ENCODE peak calls at places on chromosomes 13 and 19, in four cellular contexts. F, L, S and M are unnamed samples. For H3K9me3, the result is how much of the 10 kb centered on the place peaks cover.

GRCh38 chr13:30881191-30881651 is 24.9 kb upstream of the MEDAG start:
- DNase-seq in F (no peak), L (no peak), S (no peak), M (peak)

GRCh38 chr13:33445024-33445423 is 159.5 kb upstream of the STARD13 start:
- DNase-seq in F (no peak), L (no peak), S (no peak), M (no peak)

GRCh38 chr13:84418041-84418440 is 535.8 kb upstream of the SLITRK1 start:
- DNase-seq in F (no peak), L (no peak), S (no peak), M (no peak)

GRCh38 chr13:55563267-55563666 is 1577.5 kb upstream of the PRR20A start:
- DNase-seq in F (no peak), L (no peak), S (no peak), M (no peak)

GRCh38 chr19:38070573-38070972 is 153.4 kb downstream of the DPF1 start:
- DNase-seq in F (no peak), L (no peak), S (no peak), M (no peak)

GRCh38 chr13:89343165-89343564 is 1672.0 kb downstream of the SLITRK5 start:
- DNase-seq in F (no peak), L (no peak), S (no peak), M (no peak)

GRCh38 chr19:11279505-11280236 is 16.3 kb upstream of the TSPAN16 start:
- DNase-seq in F (no peak), L (no peak), S (no peak), M (no peak)

GRCh38 chr19:15300533-15301194 is 31.7 kb downstream of the BRD4 start:
- DNase-seq in F (no peak), L (no peak), S (no peak), M (no peak)

GRCh38 chr13:99830931-99831330 is 140.6 kb downstream of the ZIC5 start:
- DNase-seq in F (peak), L (no peak), S (no peak), M (no peak)

GRCh38 chr19:681029-681626 is 4.9 kb downstream of the FSTL3 start:
- DNase-seq in F (peak), L (peak), S (peak), M (no peak)

GRCh38 chr13:87754097-87754496 is 82.9 kb downstream of the SLITRK5 start:
- DNase-seq in F (no peak), L (no peak), S (no peak), M (no peak)

GRCh38 chr13:82370306-82370705 is 1512.0 kb downstream of the SLITRK1 start:
- DNase-seq in F (no peak), L (no peak), S (no peak), M (no peak)

GRCh38 chr13:110067355-110068175 is 239.4 kb downstream of the COL4A1 start:
- DNase-seq in F (no peak), L (no peak), S (no peak), M (no peak)

GRCh38 chr13:30529085-30529815 is 63.5 kb upstream of the HMGB1 start:
- DNase-seq in F (no peak), L (no peak), S (no peak), M (no peak)

GRCh38 chr19:49415102-49415809 is 8.0 kb downstream of the PTH2 start:
- DNase-seq in F (no peak), L (no peak), S (no peak), M (no peak)

GRCh38 chr13:42396901-42397670 is 125.1 kb downstream of the AKAP11 start:
- DNase-seq in F (no peak), L (no peak), S (no peak), M (no peak)

GRCh38 chr19:41870401-41870873 is 6.6 kb upstream of the CD79A start:
- DNase-seq in F (no peak), L (no peak), S (no peak), M (no peak)

GRCh38 chr13:32624441-32624840 is 38.2 kb downstream of the PDS5B start:
- DNase-seq in F (no peak), L (no peak), S (no peak), M (no peak)

GRCh38 chr13:68023838-68024581 is 793.9 kb upstream of the PCDH9 start:
- DNase-seq in F (no peak), L (no peak), S (no peak), M (no peak)

GRCh38 chr13:30371649-30372265 is 50.5 kb upstream of the UBE2L5 start:
- DNase-seq in F (no peak), L (no peak), S (no peak), M (no peak)

GRCh38 chr13:61765181-61765742 is 349.6 kb upstream of the PCDH20 start:
- DNase-seq in F (no peak), L (no peak), S (no peak), M (no peak)

GRCh38 chr19:18340237-18340989 is at the start of gene PGPEP1:
- DNase-seq in F (peak), L (peak), S (peak), M (no peak)

GRCh38 chr19:37348060-37348459 is 22.8 kb upstream of the ZNF527 start:
- DNase-seq in F (no peak), L (no peak), S (no peak), M (no peak)

GRCh38 chr13:48146636-48147035 is 51.7 kb upstream of the MED4 start:
- DNase-seq in F (no peak), L (no peak), S (no peak), M (no peak)

GRCh38 chr19:14165986-14166385 is 29.6 kb upstream of the ASF1B start:
- DNase-seq in F (no peak), L (no peak), S (no peak), M (no peak)

GRCh38 chr13:40132249-40132648 is 476.8 kb downstream of the COG6 start:
- DNase-seq in F (no peak), L (no peak), S (no peak), M (no peak)

GRCh38 chr19:38721977-38722773 is 22.1 kb downstream of the CAPN12 start:
- DNase-seq in F (peak), L (peak), S (no peak), M (peak)

GRCh38 chr19:12938536-12939291 is at the start of gene CALR:
- DNase-seq in F (peak), L (no peak), S (no peak), M (no peak)
- TF ChIP-seq CTCF in F (peak), L (no peak), S (peak), M (no peak)

DNA sequence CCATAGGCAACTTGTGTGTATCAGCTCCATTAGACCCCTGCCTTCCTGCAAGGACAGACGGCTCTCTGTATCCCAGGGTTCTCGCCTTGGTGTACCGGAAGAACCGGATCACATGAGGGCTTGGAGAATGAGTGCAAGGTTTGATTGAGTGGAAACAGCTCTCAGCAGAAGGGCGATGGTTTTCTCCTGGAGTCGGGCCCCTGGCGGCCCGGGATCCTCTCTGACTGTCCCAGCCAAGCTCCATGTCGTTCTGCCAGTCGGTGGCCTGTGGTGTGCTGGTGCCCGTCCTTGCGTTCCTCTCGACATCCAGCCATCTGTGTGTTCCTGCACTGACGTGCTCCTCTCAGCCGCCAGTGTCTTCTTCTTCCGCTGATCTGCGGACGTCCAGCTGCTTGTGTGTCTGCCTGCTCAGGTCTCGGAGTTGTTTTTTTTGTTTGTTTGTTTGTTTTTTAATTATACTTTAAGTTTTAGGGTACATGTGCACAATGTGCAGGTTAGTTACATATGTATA is 16.1 kb downstream of the LILRB1 start:
- DNase-seq in F (no peak), L (no peak), S (no peak), M (no peak)
- H3K9me3 ChIP-seq in F (under half), L (under half), S (under half), M (under half)

GRCh38 chr13:38044067-38044466 is 174.5 kb upstream of the TRPC4 start:
- DNase-seq in F (no peak), L (no peak), S (no peak), M (no peak)
- H3K27ac ChIP-seq in F (no peak), L (no peak), S (no peak), M (no peak)

GRCh38 chr13:78601124-78601885 is 2.0 kb downstream of the POU4F1 start:
- DNase-seq in F (peak), L (no peak), S (no peak), M (no peak)
- TF ChIP-seq CTCF in F (no peak), L (no peak), S (no peak), M (no peak)

GRCh38 chr19:43872547-43873336 is 45.6 kb downstream of the ZNF283 start:
- DNase-seq in F (no peak), L (no peak), S (no peak), M (no peak)
- H3K9me3 ChIP-seq in F (half or more), L (under half), S (half or more), M (half or more)

DNA sequence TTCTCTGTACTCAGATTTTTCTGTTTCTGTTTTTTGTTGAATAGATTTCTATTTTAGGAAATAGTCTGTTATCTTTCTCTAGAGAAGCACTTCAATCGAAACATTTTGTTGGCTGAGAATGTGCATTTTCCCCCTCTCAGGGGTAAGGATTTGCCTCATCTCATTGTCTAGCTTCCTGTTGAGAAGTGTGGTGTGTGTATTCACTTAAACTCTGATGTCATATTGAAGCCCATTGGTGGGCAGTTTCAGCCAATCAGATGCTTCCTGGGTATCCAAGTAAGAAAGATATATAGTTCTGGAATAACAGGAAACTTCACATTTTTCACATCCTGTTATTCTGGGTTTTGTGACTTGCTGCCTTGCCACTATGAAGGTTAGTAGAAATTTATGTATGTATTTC is 87.6 kb downstream of the ARHGEF7 start:
- DNase-seq in F (no peak), L (peak), S (no peak), M (peak)
- H3K27ac ChIP-seq in F (no peak), L (peak), S (peak), M (peak)

GRCh38 chr19:45745606-45746005 is 12.4 kb downstream of the MEIOSIN start:
- DNase-seq in F (no peak), L (no peak), S (no peak), M (no peak)

GRCh38 chr19:45747513-45747912 is 14.3 kb downstream of the MEIOSIN start:
- DNase-seq in F (no peak), L (no peak), S (no peak), M (no peak)

GRCh38 chr19:45746866-45747265 is 13.6 kb downstream of the MEIOSIN start:
- DNase-seq in F (no peak), L (no peak), S (no peak), M (no peak)

GRCh38 chr19:45739498-45740439 is 6.5 kb downstream of the MEIOSIN start:
- DNase-seq in F (no peak), L (no peak), S (peak), M (no peak)

GRCh38 chr19:45742969-45743368 is 9.7 kb downstream of the MEIOSIN start:
- DNase-seq in F (no peak), L (no peak), S (no peak), M (no peak)
- TF ChIP-seq CTCF in F (no peak), L (no peak), S (no peak), M (no peak)

GRCh38 chr13:65841156-65841555 is 1389.0 kb downstream of the PCDH9 start:
- DNase-seq in F (no peak), L (no peak), S (no peak), M (no peak)

GRCh38 chr13:65843314-65843731 is 1386.8 kb downstream of the PCDH9 start:
- DNase-seq in F (no peak), L (no peak), S (peak), M (no peak)

DNA sequence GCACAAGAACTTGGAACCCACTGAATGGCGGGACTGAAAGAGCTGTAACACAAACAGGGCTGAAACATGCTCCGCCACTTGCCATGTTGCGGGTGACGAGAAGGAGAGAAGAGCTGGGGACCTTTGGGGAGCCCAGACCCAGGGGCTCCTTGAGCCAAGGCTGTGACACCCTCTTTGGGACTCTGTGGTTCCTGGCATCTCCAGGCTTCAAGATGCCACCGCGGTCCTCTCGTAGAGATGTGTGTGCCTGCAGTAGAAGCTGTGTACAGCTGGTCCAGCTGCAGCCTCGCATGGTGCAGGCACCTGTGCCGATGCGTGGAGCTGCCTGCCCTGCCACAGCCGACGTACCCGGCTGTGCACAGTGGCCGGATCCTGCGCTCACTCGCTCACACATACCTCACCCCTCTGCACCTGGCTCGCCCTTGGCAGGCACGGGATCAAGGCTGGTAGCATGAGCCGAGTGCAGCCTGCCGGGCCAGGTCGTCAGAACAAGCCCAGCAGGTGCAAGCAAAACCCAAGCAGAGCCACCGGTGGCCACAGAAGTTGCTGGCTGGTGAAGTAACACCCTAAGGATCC is 1385.8 kb downstream of the PCDH9 start:
- DNase-seq in F (no peak), L (no peak), S (no peak), M (no peak)
- H3K9me3 ChIP-seq in F (under half), L (under half), S (under half), M (under half)

DNA sequence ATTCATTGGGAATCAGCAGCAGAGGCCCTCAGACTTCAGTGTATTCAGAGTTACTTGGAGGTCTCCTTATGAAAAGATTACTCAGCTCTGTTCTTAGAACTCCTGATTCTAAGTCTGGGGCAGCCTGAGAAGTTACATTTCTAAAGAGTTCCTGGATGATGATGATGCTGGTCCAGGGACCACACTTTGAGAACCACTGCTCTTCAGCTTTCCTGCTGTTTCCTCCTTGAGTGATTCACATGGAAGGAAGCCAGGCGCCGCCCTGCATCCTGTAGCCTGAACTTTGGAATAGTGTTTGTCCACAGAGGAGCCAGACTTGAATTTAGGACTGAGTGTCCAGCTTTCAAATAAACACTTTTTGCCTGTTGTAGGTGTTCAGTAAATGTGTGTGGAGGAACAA is 2.9 kb downstream of the CEBPG start:
- DNase-seq in F (no peak), L (peak), S (no peak), M (peak)
- H3K27ac ChIP-seq in F (no peak), L (peak), S (peak), M (peak)